ENCODE peak calls at places on chromosomes 1 and 21, in six cellular contexts. L is IMR-90, V is neuronal stem cell, K is mesenchymal stem cell, Q is H9, T is H1. D is an unnamed sample.

GRCh38 chr21:14736162-14736561 is 190.0 kb upstream of the SAMSN1 start:
- DNase-seq in L (no peak), V (no peak), K (no peak), Q (no peak), T (no peak), D (no peak)

GRCh38 chr1:45863117-45863670 is 59.8 kb downstream of the MAST2 start:
- DNase-seq in L (no peak), V (no peak), K (peak), Q (no peak), T (no peak), D (no peak)

GRCh38 chr1:6331543-6332246 is 61.9 kb downstream of the ACOT7 start:
- DNase-seq in L (no peak), V (no peak), K (no peak), Q (no peak), T (no peak), D (no peak)

GRCh38 chr1:117812868-117813511 is 116.4 kb downstream of the GDAP2 start:
- DNase-seq in L (peak), V (no peak), K (peak), Q (no peak), T (no peak), D (no peak)

GRCh38 chr1:115063238-115063901 is 25.9 kb downstream of the TSPAN2 start:
- DNase-seq in L (no peak), V (no peak), K (no peak), Q (no peak), T (no peak), D (no peak)

GRCh38 chr21:43318841-43319781 is 107.8 kb downstream of the SIK1 start:
- DNase-seq in L (peak), V (no peak), K (peak), Q (no peak), T (no peak), D (peak)

GRCh38 chr1:23097316-23097715 is 71.3 kb downstream of the LUZP1 start:
- DNase-seq in L (peak), V (no peak), K (peak), Q (no peak), T (no peak), D (peak)

GRCh38 chr1:154328318-154329151 is 3.2 kb downstream of the ATP8B2 start:
- DNase-seq in L (peak), V (no peak), K (peak), Q (peak), T (peak), D (peak)

GRCh38 chr1:44240802-44241671 is 27.8 kb downstream of the DMAP1 start:
- DNase-seq in L (no peak), V (no peak), K (no peak), Q (no peak), T (no peak), D (no peak)

GRCh38 chr1:4053160-4053748 is 153.2 kb upstream of the C1orf174 start:
- DNase-seq in L (no peak), V (no peak), K (no peak), Q (no peak), T (peak), D (no peak)

GRCh38 chr1:243481101-243481500 is 225.3 kb downstream of the SDCCAG8 start:
- DNase-seq in L (no peak), V (no peak), K (no peak), Q (no peak), T (no peak), D (no peak)

GRCh38 chr1:3066250-3066711 is 2.7 kb upstream of the PRDM16 start:
- DNase-seq in L (no peak), V (no peak), K (peak), Q (no peak), T (peak), D (no peak)

GRCh38 chr1:6491480-6491962 is at the start of gene PLEKHG5:
- DNase-seq in L (peak), V (no peak), K (peak), Q (peak), T (no peak), D (peak)

GRCh38 chr1:163608969-163609368 is 287.2 kb downstream of the NUF2 start:
- DNase-seq in L (no peak), V (no peak), K (no peak), Q (no peak), T (no peak), D (no peak)

GRCh38 chr1:29539971-29540370 is 303.6 kb downstream of the PTPRU start:
- DNase-seq in L (no peak), V (no peak), K (no peak), Q (no peak), T (no peak), D (no peak)

GRCh38 chr1:224503161-224504118 is 68.8 kb upstream of the WDR26 start:
- DNase-seq in L (peak), V (peak), K (peak), Q (peak), T (peak), D (no peak)

GRCh38 chr1:97632776-97633175 is 288.1 kb downstream of the DPYD start:
- DNase-seq in L (no peak), V (no peak), K (no peak), Q (no peak), T (no peak), D (no peak)

GRCh38 chr1:96060621-96061020 is 661.0 kb upstream of the PTBP2 start:
- DNase-seq in L (no peak), V (no peak), K (no peak), Q (peak), T (no peak), D (no peak)

GRCh38 chr1:112509005-112509659 is 367 bp downstream of the WNT2B start:
- DNase-seq in L (no peak), V (no peak), K (peak), Q (peak), T (peak), D (no peak)

GRCh38 chr1:221347706-221348105 is 394.2 kb downstream of the DUSP10 start:
- DNase-seq in L (no peak), V (no peak), K (no peak), Q (no peak), T (no peak), D (peak)

GRCh38 chr1:240008298-240008697 is 83.4 kb upstream of the FMN2 start:
- DNase-seq in L (no peak), V (no peak), K (no peak), Q (no peak), T (no peak), D (no peak)

GRCh38 chr1:157878059-157878458 is 36.5 kb upstream of the CD5L start:
- DNase-seq in L (peak), V (peak), K (peak), Q (peak), T (no peak), D (no peak)

GRCh38 chr1:224498574-224499170 is 64.1 kb upstream of the WDR26 start:
- DNase-seq in L (peak), V (no peak), K (peak), Q (peak), T (peak), D (peak)

GRCh38 chr1:7379445-7379971 is 391.6 kb upstream of the VAMP3 start:
- DNase-seq in L (peak), V (peak), K (peak), Q (peak), T (no peak), D (no peak)

GRCh38 chr1:156705918-156706646 is 699 bp upstream of the CRABP2 start:
- DNase-seq in L (peak), V (peak), K (peak), Q (peak), T (peak), D (peak)

GRCh38 chr1:1004420-1004779 is 4.5 kb upstream of the HES4 start:
- DNase-seq in L (no peak), V (no peak), K (no peak), Q (no peak), T (no peak), D (no peak)

GRCh38 chr1:17293681-17294415 is 14.1 kb upstream of the PADI4 start:
- DNase-seq in L (no peak), V (no peak), K (no peak), Q (no peak), T (no peak), D (no peak)

GRCh38 chr1:161921491-161921890 is 102.2 kb downstream of the OLFML2B start:
- DNase-seq in L (no peak), V (no peak), K (no peak), Q (no peak), T (no peak), D (no peak)

GRCh38 chr1:113226118-113226517 is 153.1 kb downstream of the LRIG2 start:
- DNase-seq in L (no peak), V (no peak), K (no peak), Q (no peak), T (no peak), D (no peak)

GRCh38 chr1:247857069-247857985 is at the start of gene TRIM58:
- DNase-seq in L (no peak), V (peak), K (peak), Q (no peak), T (peak), D (peak)

GRCh38 chr1:157117527-157118057 is 18.0 kb upstream of the ETV3L start:
- DNase-seq in L (no peak), V (no peak), K (no peak), Q (peak), T (peak), D (no peak)

GRCh38 chr1:94925561-94926364 is 1.1 kb downstream of the CNN3 start:
- DNase-seq in L (peak), V (peak), K (peak), Q (peak), T (peak), D (peak)

GRCh38 chr1:22096036-22096435 is 43.5 kb downstream of the CDC42 start:
- DNase-seq in L (peak), V (no peak), K (no peak), Q (no peak), T (no peak), D (no peak)

GRCh38 chr1:46605242-46605641 is 1.2 kb upstream of the MKNK1 start:
- DNase-seq in L (no peak), V (no peak), K (no peak), Q (no peak), T (no peak), D (no peak)

GRCh38 chr1:30655672-30656071 is 67.7 kb downstream of the MATN1 start:
- DNase-seq in L (no peak), V (no peak), K (no peak), Q (no peak), T (no peak), D (no peak)

GRCh38 chr21:43613755-43614638 is 45.3 kb downstream of the HSF2BP start:
- DNase-seq in L (peak), V (no peak), K (peak), Q (no peak), T (no peak), D (no peak)

GRCh38 chr21:36964398-36964797 is 2.1 kb downstream of the HLCS start:
- DNase-seq in L (no peak), V (no peak), K (no peak), Q (no peak), T (no peak), D (peak)

GRCh38 chr1:15950763-15951295 is 25.1 kb downstream of the ZBTB17 start:
- DNase-seq in L (peak), V (no peak), K (peak), Q (no peak), T (no peak), D (no peak)
- H2BK5ac ChIP-seq in L (peak), V (no peak), K (peak), Q (no peak), T (no peak), D (no peak)

GRCh38 chr1:77468556-77468955 is 186.7 kb downstream of the AK5 start:
- DNase-seq in L (peak), V (no peak), K (peak), Q (no peak), T (no peak), D (no peak)
- H2AFZ ChIP-seq in L (no peak), V (no peak), K (no peak), Q (no peak), T (no peak), D (no peak)

DNA sequence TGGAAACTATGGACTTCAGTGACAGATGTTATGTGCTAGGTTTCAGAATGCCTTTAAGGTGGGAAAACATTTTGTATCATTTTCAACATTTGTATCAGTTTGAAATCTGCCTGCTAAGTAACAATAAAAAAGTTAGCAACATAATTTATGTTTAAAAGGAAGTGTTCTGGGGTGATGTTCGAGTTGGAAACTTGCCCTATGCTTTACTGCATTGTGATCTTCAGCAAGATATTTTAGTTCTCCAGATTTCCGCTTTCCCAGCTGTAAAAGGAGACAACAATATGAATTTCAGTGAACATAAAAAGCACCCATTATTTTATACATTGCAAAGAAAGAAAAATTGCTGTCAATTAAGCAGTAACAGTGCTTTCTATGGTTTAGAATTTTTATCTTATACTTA is 187.4 kb downstream of the DISC1 start:
- DNase-seq in L (no peak), V (no peak), K (no peak), Q (no peak), T (no peak), D (no peak)
- H2BK5ac ChIP-seq in L (no peak), V (no peak), K (no peak), Q (no peak), T (no peak), D (no peak)

GRCh38 chr1:9689971-9690381 is 38.4 kb downstream of the PIK3CD start:
- DNase-seq in L (no peak), V (peak), K (peak), Q (peak), T (peak), D (peak)

GRCh38 chr1:9687876-9688582 is 36.5 kb downstream of the PIK3CD start:
- DNase-seq in L (peak), V (peak), K (peak), Q (peak), T (peak), D (peak)

GRCh38 chr1:9690440-9691107 is 39.0 kb downstream of the PIK3CD start:
- DNase-seq in L (no peak), V (no peak), K (no peak), Q (no peak), T (no peak), D (no peak)

GRCh38 chr1:9688599-9688998 is 37.1 kb downstream of the PIK3CD start:
- DNase-seq in L (no peak), V (no peak), K (no peak), Q (no peak), T (no peak), D (no peak)

DNA sequence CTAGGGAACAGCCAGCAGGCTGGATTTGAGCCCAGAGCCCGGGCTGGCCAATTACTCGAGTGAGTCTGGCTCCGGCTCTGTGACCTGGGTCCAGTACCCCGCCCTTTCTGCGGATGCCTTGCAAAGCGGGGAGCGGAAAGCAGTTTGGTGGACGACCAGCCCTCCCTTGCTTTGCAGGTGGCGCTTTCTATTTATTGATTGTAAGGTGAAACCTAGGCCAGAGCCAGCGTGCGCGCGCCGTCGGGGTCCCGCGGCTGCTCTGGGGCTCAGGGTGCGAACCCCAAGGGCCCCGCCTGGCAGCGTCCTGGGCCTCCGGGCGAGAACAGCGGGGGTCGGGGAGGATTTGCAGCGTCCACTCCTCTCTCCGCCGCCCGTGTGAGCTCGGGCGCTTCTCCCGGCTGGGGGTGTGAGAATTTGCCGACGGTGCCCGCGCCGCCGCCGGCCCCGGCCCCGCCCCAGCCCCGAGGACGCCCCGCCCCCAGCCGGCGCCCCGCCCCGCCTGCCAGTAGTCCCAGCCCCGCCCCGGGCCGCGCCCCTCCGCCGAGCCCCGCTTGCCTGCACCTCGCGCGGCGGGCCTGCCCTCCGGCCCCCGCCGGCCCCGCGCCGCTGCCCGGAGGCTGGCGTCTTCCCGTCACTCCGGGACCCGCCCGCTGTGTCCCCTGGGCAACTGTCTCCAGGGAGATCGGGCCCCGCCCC is 37.6 kb downstream of the PIK3CD start:
- DNase-seq in L (peak), V (peak), K (peak), Q (peak), T (peak), D (peak)
- H2AFZ ChIP-seq in L (peak), V (peak), K (peak), Q (no peak), T (no peak), D (peak)

GRCh38 chr1:28378906-28379305 is 9.4 kb downstream of the PHACTR4 start:
- DNase-seq in L (no peak), V (no peak), K (no peak), Q (no peak), T (no peak), D (no peak)

DNA sequence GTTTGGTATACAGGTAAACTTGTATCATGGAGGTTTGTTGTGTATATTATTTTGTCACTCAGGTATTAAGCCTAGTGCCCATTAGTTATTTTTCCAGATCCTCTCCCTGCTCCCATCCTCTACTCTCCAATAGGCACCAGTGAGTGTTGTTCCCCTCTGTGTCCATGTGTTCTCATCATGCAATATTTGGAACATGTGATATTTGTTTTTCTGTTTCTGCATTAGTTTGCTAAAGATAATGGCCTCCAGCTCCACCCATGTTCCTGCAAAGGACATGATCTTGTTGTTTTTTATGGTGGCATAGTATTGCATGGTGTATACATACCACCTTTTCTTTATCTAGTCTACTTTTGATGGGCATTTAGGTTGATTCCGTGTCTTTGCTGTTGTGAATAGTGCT is 10.9 kb downstream of the PHACTR4 start:
- DNase-seq in L (no peak), V (no peak), K (no peak), Q (no peak), T (no peak), D (no peak)
- H2BK5ac ChIP-seq in L (no peak), V (no peak), K (no peak), Q (no peak), T (no peak), D (no peak)

GRCh38 chr1:206979379-206980043 is 9.3 kb upstream of the FCAMR start:
- DNase-seq in L (peak), V (no peak), K (peak), Q (no peak), T (no peak), D (no peak)
- H2AFZ ChIP-seq in L (no peak), V (no peak), K (no peak), Q (no peak), T (peak), D (no peak)

GRCh38 chr21:41640756-41641509 is 125.9 kb downstream of the RIPK4 start:
- DNase-seq in L (peak), V (no peak), K (peak), Q (no peak), T (no peak), D (peak)
- H2BK5ac ChIP-seq in L (peak), V (no peak), K (no peak), Q (no peak), T (no peak), D (no peak)